ENCODE peak calls at places on chromosomes 4 and X, in ten cellular contexts. G, Z, K, V, P, R, F, Y, C and I are unnamed samples.

GRCh38 chr4:95732061-95732460 is 107.8 kb upstream of the PDHA2 start:
- DNase-seq in G (no peak), F (no peak), C (no peak), Z (no peak), K (no peak), V (no peak), R (peak), P (no peak), Y (peak), I (no peak)

GRCh38 chr4:19913670-19914069 is 338.0 kb upstream of the SLIT2 start:
- DNase-seq in C (no peak), R (no peak), Y (no peak), F (no peak), G (no peak), Z (no peak), K (no peak), V (no peak), P (no peak), I (no peak)

GRCh38 chrX:10070714-10071436 is 85.9 kb upstream of the CLCN4 start:
- DNase-seq in C (no peak), Y (no peak), V (no peak), F (no peak), Z (no peak), K (no peak), P (no peak), R (no peak), G (no peak), I (no peak)

GRCh38 chr4:102761478-102761790 is 666 bp upstream of the MANBA start:
- DNase-seq in C (no peak), P (no peak), Z (peak), Y (peak), V (no peak), F (no peak), R (peak), K (no peak), G (peak), I (no peak)

GRCh38 chr4:183563874-183564273 is 59.0 kb downstream of the ING2 start:
- DNase-seq in Y (peak), R (peak), K (no peak), Z (peak), G (no peak), F (peak), P (no peak), C (no peak), V (no peak), I (no peak)

GRCh38 chr4:130478406-130478805 is 1382.5 kb downstream of the C4orf33 start:
- DNase-seq in Z (no peak), Y (peak), V (no peak), P (no peak), G (no peak), F (no peak), R (no peak), K (no peak), C (no peak), I (no peak)

GRCh38 chrX:118502121-118502794 is 6.6 kb downstream of the DOCK11 start:
- DNase-seq in V (no peak), C (no peak), P (no peak), G (no peak), F (no peak), Y (no peak), R (no peak), K (no peak), Z (no peak), I (no peak)

GRCh38 chr4:81796790-81797528 is 325.3 kb upstream of the RASGEF1B start:
- DNase-seq in R (no peak), K (no peak), F (no peak), C (no peak), Y (no peak), G (no peak), V (no peak), P (no peak), Z (no peak), I (no peak)

GRCh38 chrX:129808163-129808828 is 28.5 kb downstream of the SASH3 start:
- DNase-seq in G (no peak), P (no peak), K (no peak), C (no peak), V (no peak), F (no peak), Z (no peak), Y (peak), R (no peak), I (no peak)

GRCh38 chr4:97624204-97624603 is 519.1 kb downstream of the STPG2 start:
- DNase-seq in F (no peak), Y (no peak), C (no peak), G (no peak), Z (no peak), R (no peak), K (no peak), V (no peak), P (no peak), I (no peak)

GRCh38 chr4:126251169-126251568 is 936.4 kb downstream of the FAT4 start:
- DNase-seq in Y (no peak), G (no peak), C (no peak), K (no peak), Z (no peak), P (no peak), V (no peak), F (no peak), R (no peak), I (no peak)

GRCh38 chr4:158181906-158182305 is 9.1 kb upstream of the GASK1B start:
- DNase-seq in V (no peak), K (no peak), R (no peak), Y (no peak), Z (no peak), F (no peak), G (peak), P (no peak), C (no peak), I (no peak)

GRCh38 chr4:146336413-146336807 is 122.1 kb downstream of the REELD1 start:
- DNase-seq in R (no peak), P (no peak), F (no peak), Y (peak), C (no peak), K (no peak), G (no peak), V (no peak), Z (no peak), I (no peak)

GRCh38 chr4:5473125-5473524 is 235.2 kb downstream of the EVC2 start:
- DNase-seq in Y (no peak), V (no peak), F (peak), P (no peak), C (no peak), Z (no peak), R (no peak), G (no peak), K (no peak), I (no peak)

GRCh38 chr4:16791460-16791859 is 107.0 kb downstream of the LDB2 start:
- DNase-seq in Y (no peak), F (no peak), Z (no peak), K (no peak), P (no peak), R (no peak), G (no peak), C (no peak), V (no peak), I (no peak)

GRCh38 chr4:60962286-60962685 is 237.8 kb upstream of the ADGRL3 start:
- DNase-seq in Y (peak), K (no peak), G (no peak), V (no peak), P (no peak), R (no peak), Z (no peak), F (no peak), C (no peak), I (no peak)

GRCh38 chrX:74343970-74344622 is 40.1 kb downstream of the ZCCHC13 start:
- DNase-seq in R (peak), V (peak), Y (peak), P (no peak), G (peak), K (peak), C (no peak), Z (peak), F (peak), I (peak)

GRCh38 chr4:100106982-100107381 is 83.3 kb downstream of the DDIT4L start:
- DNase-seq in F (no peak), V (no peak), G (no peak), P (no peak), R (no peak), Y (no peak), Z (no peak), K (peak), C (no peak), I (no peak)

GRCh38 chr4:3009422-3009821 is 46.1 kb downstream of the GRK4 start:
- DNase-seq in G (no peak), P (no peak), V (peak), Z (no peak), F (no peak), Y (peak), R (peak), C (no peak), K (no peak), I (no peak)

GRCh38 chrX:19513383-19513782 is 1.9 kb downstream of the MAP3K15 start:
- DNase-seq in P (no peak), F (peak), G (peak), V (no peak), R (no peak), Y (peak), Z (peak), C (no peak), K (no peak), I (no peak)

GRCh38 chr4:54082168-54082567 is 17.8 kb upstream of the CHIC2 start:
- DNase-seq in K (peak), Y (peak), G (no peak), F (no peak), Z (no peak), R (peak), P (no peak), C (no peak), V (no peak), I (peak)

GRCh38 chr4:11471613-11472012 is 42.9 kb upstream of the HS3ST1 start:
- DNase-seq in G (no peak), Z (peak), K (peak), C (no peak), Y (no peak), F (no peak), P (peak), V (no peak), R (no peak), I (no peak)

GRCh38 chrX:20594985-20595384 is 328.3 kb upstream of the RPS6KA3 start:
- DNase-seq in F (no peak), V (peak), G (no peak), C (no peak), R (no peak), K (no peak), Z (no peak), P (no peak), Y (peak), I (no peak)

GRCh38 chrX:9339603-9340569 is 125.0 kb upstream of the TBL1X start:
- DNase-seq in C (peak), R (no peak), Y (peak), P (no peak), V (no peak), F (no peak), Z (no peak), K (peak), G (no peak), I (no peak)

GRCh38 chrX:38935561-38935960 is 134.3 kb downstream of the MID1IP1 start:
- DNase-seq in F (no peak), Z (no peak), C (no peak), Y (no peak), P (no peak), V (no peak), K (no peak), R (no peak), G (no peak), I (no peak)

GRCh38 chr4:147640331-147640730 is 23.1 kb downstream of the TMEM184C start:
- DNase-seq in V (no peak), C (no peak), K (no peak), P (no peak), G (no peak), F (no peak), R (no peak), Z (no peak), Y (no peak), I (no peak)

GRCh38 chr4:181194096-181194495 is 1049.1 kb upstream of the TENM3 start:
- DNase-seq in G (no peak), V (no peak), F (no peak), Z (no peak), K (no peak), P (no peak), Y (no peak), C (no peak), R (no peak), I (no peak)

DNA sequence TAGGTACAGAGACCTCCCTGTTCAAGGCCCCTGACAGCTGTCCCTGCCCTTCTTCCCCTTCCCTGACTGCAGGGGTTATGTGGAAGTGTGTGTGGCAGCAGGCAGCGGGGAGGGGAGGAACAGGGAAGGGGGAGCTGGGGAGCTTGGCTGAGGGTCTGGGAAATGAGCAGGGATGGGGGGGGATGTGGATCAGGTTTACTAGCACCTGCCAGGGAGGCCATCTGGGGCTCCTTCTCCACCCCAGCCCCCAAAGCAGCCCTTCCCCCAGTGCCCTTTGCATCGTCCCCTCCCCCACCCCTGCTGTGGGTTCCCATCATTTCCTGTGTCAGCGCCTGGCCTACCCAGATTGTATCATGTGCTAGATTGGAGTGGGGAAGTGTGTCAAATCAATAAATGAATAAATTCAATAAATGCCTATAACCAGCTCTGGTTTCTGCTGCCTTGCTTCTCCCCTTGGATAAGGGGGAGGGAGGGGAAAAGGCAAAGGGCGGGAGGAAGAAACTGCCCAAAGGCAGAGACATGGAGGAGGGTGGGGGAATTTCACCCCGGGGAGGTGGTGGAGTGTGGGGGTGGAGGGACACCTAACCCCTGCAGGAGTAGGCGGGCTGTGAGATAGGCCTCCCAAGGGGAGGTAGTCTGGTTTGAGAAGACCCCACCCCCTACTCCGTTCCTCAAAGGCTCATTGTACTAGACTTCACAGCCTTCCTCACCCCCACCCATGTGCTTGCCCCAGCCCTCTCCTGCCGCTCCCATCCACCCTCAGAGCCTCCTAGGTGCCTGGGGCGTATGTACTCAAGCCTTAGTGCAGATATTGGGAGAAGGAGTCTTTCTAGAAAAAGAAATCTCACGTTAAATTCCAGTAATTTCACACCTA is 3.2 kb downstream of the CXorf65 start:
- DNase-seq in Z (peak), K (peak), F (no peak), R (peak), V (peak), Y (no peak), C (no peak), G (peak), P (no peak), I (no peak)
- H3K27ac ChIP-seq in Z (peak), K (peak), F (no peak), R (peak), V (peak), Y (no peak), C (no peak), G (peak), P (peak), I (peak)

GRCh38 chrX:84188320-84188834 is 378 bp upstream of the RPS6KA6 start:
- DNase-seq in Z (peak), C (no peak), Y (peak), K (peak), R (peak), V (peak), G (peak), P (no peak), F (peak), I (peak)
- TF ChIP-seq CTCF in Z (no peak), C (no peak), Y (no peak), K (no peak), R (no peak), V (no peak), G (no peak), P (no peak), F (no peak), I (no peak)

DNA sequence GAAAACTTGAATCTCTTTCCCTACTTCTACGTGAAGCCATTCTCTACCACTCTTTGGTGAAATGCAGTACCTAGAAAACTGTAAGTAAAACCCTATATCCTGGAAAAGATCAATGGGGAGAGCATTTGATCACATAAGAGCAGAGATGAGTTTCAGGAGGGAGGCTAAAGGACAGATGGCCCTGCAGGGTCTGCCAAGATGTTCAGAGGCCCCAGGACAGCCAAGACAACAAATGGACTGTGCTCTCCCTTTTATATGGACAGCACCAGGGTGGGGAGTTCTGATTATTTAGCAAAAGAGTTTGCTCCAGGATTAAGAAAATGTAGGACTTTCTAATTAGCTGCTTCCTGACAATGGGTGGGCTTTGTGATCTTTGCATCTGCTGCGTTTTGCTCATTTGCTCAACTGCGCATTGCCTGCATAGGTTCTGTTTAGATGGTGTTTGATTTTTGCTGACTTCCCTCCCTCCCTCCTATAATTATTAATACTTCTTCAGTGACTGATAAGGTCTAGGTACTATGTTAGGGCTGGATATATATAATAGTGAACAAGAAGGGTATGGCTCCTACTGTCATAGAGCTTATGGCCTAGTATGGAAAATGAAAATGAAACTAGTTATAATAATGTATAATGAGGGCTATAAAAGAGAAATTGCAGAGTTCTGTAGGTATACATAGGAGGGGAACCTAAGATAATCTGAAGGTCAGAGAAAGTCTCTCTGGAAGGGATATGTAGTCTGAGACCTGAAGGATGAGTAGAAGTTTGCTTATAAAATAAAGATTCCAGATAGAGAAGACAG is 101.9 kb downstream of the DCK start:
- DNase-seq in P (no peak), Z (no peak), F (no peak), K (no peak), G (no peak), V (no peak), Y (peak), C (no peak), R (no peak), I (no peak)
- H3K27ac ChIP-seq in P (no peak), Z (no peak), F (no peak), K (peak), G (no peak), V (no peak), Y (no peak), C (no peak), R (no peak), I (no peak)

GRCh38 chrX:120308959-120309872 is 2.0 kb downstream of the TMEM255A start:
- DNase-seq in F (peak), P (peak), Z (peak), C (no peak), Y (peak), R (peak), K (peak), G (peak), V (peak), I (peak)
- TF ChIP-seq CTCF in F (peak), P (peak), Z (peak), C (peak), Y (no peak), R (peak), K (peak), G (peak), V (peak), I (no peak)

DNA sequence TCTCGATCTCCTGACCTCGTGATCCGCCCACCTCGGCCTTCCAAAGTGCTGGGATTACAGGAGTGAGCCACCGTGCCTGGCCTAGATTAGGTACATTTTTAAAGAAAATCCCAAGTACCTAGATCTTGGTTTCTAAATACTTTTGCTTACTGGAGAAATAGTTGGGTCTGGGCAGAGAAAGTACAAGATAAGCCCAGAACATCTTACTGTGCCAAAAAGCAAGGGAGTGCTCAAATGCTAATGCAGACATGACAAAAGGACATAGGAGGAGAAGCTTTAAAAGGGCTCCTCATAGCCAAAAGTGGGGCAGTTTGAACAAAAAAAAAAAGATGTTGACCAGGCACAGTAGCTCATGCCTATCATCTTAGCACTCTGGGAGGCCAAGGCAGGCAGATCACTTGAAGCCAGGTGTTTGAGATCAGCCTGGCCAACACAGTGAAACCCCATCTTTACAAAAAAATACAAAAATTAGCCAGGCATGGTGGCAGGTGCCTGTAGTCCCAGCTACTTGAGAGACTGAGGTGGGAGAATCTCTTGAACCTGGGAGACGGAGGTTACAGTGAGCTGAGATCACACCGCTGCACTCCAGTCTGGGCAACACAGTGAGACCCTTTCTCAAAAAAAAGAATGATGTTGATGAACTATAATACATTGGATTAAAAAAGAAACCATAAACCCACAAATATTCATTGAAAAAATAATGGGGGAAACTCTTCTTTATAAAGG is 107.5 kb downstream of the APBB2 start:
- DNase-seq in G (no peak), K (no peak), Z (no peak), R (no peak), P (no peak), C (no peak), V (no peak), F (no peak), Y (no peak), I (no peak)
- H3K27ac ChIP-seq in G (no peak), K (no peak), Z (no peak), R (no peak), P (no peak), C (no peak), V (no peak), F (no peak), Y (no peak), I (no peak)